ENCODE peak calls at places on chromosomes 3 and 15, in nine cellular contexts. K is endothelial cell; D is left cardiac atrium; I is activated T-cell treated with anti-CD3 and anti-CD28 coated beads, Interleukin-2, amount 50 U/mL, for 48 hours; N is activated B cell treated with CpG ODN at 0.5 μM for 24 hours; H is activated effector memory CD4-positive, alpha-beta T cell treated with anti-CD3 and anti-CD28 coated beads, Interleukin-2, amount 50 U/mL, for 16 hours; F is activated CD8-positive, alpha-beta memory T cell treated with anti-CD3 and anti-CD28 coated beads for 24 hours; Y is WTC11; T is T-helper 2 cell. P is an unnamed sample.

GRCh38 chr3:153670577-153670976 is 450.6 kb upstream of the ARHGEF26 start:
- DNase-seq in K (no peak), D (no peak), I (no peak), N (no peak), H (no peak), F (no peak), Y (no peak), T (no peak), P (no peak)

GRCh38 chr3:171806200-171807128 is 3.8 kb downstream of the PLD1 start:
- DNase-seq in K (no peak), D (no peak), I (no peak), N (no peak), H (no peak), F (no peak), Y (no peak), T (no peak), P (peak; percentile 85)

GRCh38 chr3:170499562-170500156 is 81.0 kb downstream of the CLDN11 start:
- DNase-seq in K (peak; percentile 47), D (peak; percentile 29), I (no peak), N (no peak), H (no peak), F (no peak), Y (peak; percentile 47), T (no peak), P (no peak)

GRCh38 chr3:112653209-112653871 is 12.4 kb upstream of the CCDC80 start:
- DNase-seq in K (no peak), D (no peak), I (no peak), N (no peak), H (no peak), F (no peak), Y (no peak), T (no peak), P (peak; percentile 99)

GRCh38 chr3:10889206-10889960 is 73.4 kb downstream of the SLC6A11 start:
- DNase-seq in K (no peak), D (no peak), I (no peak), N (no peak), H (no peak), F (no peak), Y (no peak), T (no peak), P (peak; percentile 83)

GRCh38 chr3:158768361-158768787 is 33.5 kb upstream of the MFSD1 start:
- DNase-seq in K (peak; percentile 35), D (peak; percentile 79), I (no peak), N (no peak), H (no peak), F (no peak), Y (peak; percentile 60), T (no peak), P (no peak)

GRCh38 chr3:188284455-188285212 is 130.7 kb downstream of the LPP start:
- DNase-seq in K (no peak), D (no peak), I (peak; percentile 63), N (no peak), H (peak; percentile 74), F (peak; percentile 73), Y (no peak), T (peak; percentile 46), P (no peak)

GRCh38 chr3:52055537-52056351 is 627 bp downstream of the DUSP7 start:
- DNase-seq in K (peak; percentile 64), D (peak; percentile 56), I (peak; percentile 60), N (peak; percentile 62), H (peak; percentile 82), F (peak; percentile 82), Y (peak; percentile 60), T (peak; percentile 13), P (no peak)

GRCh38 chr3:50885070-50885469 is 210.3 kb downstream of the DOCK3 start:
- DNase-seq in K (no peak), D (no peak), I (no peak), N (no peak), H (no peak), F (no peak), Y (no peak), T (no peak), P (no peak)

GRCh38 chr15:94522125-94522524 is 290.8 kb downstream of the MCTP2 start:
- DNase-seq in K (no peak), D (no peak), I (no peak), N (no peak), H (no peak), F (no peak), Y (no peak), T (no peak), P (no peak)

GRCh38 chr3:178671261-178672191 is 135.3 kb downstream of the KCNMB2 start:
- DNase-seq in K (no peak), D (no peak), I (no peak), N (no peak), H (no peak), F (no peak), Y (no peak), T (no peak), P (peak; percentile 78)

GRCh38 chr3:128395046-128395445 is 71.6 kb downstream of the DNAJB8 start:
- DNase-seq in K (no peak), D (no peak), I (no peak), N (no peak), H (no peak), F (no peak), Y (no peak), T (no peak), P (no peak)

P was measured in foreskin keratinocyte.